ENCODE peak calls at places on chromosome 5, in eight cellular contexts. B is frontal cortex, C is NCI-H2081, Z is adipocyte, W is A673, T is amniotic stem cell, Y is NCI-H2029, M is NCI-H1417. V is an unnamed sample.

GRCh38 chr5:141807732-141808131 is 70.5 kb downstream of the PCDH1 start:
- DNase-seq in C (no peak), W (no peak), M (no peak), Y (no peak), T (no peak), Z (no peak), B (no peak), V (no peak)

GRCh38 chr5:127072861-127073846 is at the start of gene C5orf63:
- DNase-seq in Z (peak; percentile 71), W (peak; percentile 52), T (peak; percentile 16), Y (peak; percentile 60), M (peak; percentile 39), C (peak; percentile 74), B (peak; percentile 52), V (peak; percentile 64)

GRCh38 chr5:991472-992267 is 16.9 kb upstream of the NKD2 start:
- DNase-seq in M (no peak), Z (no peak), T (no peak), W (no peak), B (no peak), C (no peak), Y (no peak), V (peak; percentile 8)

GRCh38 chr5:123035950-123036390 is 555 bp downstream of the PPIC start:
- DNase-seq in Z (peak; percentile 82), T (no peak), C (peak; percentile 8), Y (no peak), W (peak; percentile 19), M (peak; percentile 6), B (peak; percentile 33), V (no peak)

GRCh38 chr5:154444559-154445421 is 1.0 kb upstream of the SAP30L start:
- DNase-seq in T (no peak), W (no peak), Y (no peak), B (peak; percentile 18), M (peak; percentile 6), Z (peak; percentile 51), C (no peak), V (peak; percentile 18)

GRCh38 chr5:176700239-176700847 is 53.1 kb downstream of the TSPAN17 start:
- DNase-seq in M (peak; percentile 62), Y (no peak), T (no peak), W (peak; percentile 38), C (no peak), B (peak; percentile 70), Z (no peak), V (no peak)

GRCh38 chr5:132322266-132322665 is 28.1 kb downstream of the SLC22A4 start:
- DNase-seq in Y (no peak), W (no peak), M (no peak), B (no peak), C (no peak), T (no peak), Z (no peak), V (no peak)

GRCh38 chr5:179796877-179797608 is 3.3 kb downstream of the LTC4S start:
- DNase-seq in C (no peak), Z (no peak), T (no peak), B (no peak), M (no peak), W (no peak), Y (no peak), V (no peak)

GRCh38 chr5:31809037-31809910 is 170.3 kb downstream of the PDZD2 start:
- DNase-seq in M (peak; percentile 14), T (peak; percentile 62), Z (peak; percentile 77), W (peak; percentile 83), C (peak; percentile 84), B (peak; percentile 74), Y (no peak), V (no peak)

GRCh38 chr5:154677921-154678320 is 77.3 kb upstream of the LARP1 start:
- DNase-seq in B (no peak), Z (peak; percentile 9), T (no peak), M (no peak), Y (no peak), W (no peak), C (no peak), V (no peak)

GRCh38 chr5:67817652-67818051 is 397.9 kb upstream of the PIK3R1 start:
- DNase-seq in Y (no peak), T (no peak), B (no peak), C (no peak), M (no peak), W (no peak), Z (no peak), V (no peak)

GRCh38 chr5:104932431-104932830 is 1369.8 kb upstream of the NUDT12 start:
- DNase-seq in Y (no peak), Z (no peak), W (peak; percentile 5), C (no peak), M (no peak), B (no peak), T (no peak), V (no peak)

GRCh38 chr5:119323630-119324000 is 32.2 kb upstream of the TNFAIP8 start:
- DNase-seq in C (peak; percentile 77), Z (peak; percentile 50), T (no peak), B (no peak), M (peak; percentile 14), Y (no peak), W (peak; percentile 55), V (no peak)

GRCh38 chr5:146440870-146441495 is 6.2 kb upstream of the TCERG1 start:
- DNase-seq in W (no peak), T (no peak), Y (no peak), B (no peak), M (no peak), Z (peak; percentile 58), C (no peak), V (no peak)

GRCh38 chr5:132813599-132814440 is 718 bp downstream of the SOWAHA start:
- DNase-seq in B (peak; percentile 68), W (peak; percentile 40), M (peak; percentile 45), C (peak; percentile 24), Y (peak; percentile 9), T (no peak), Z (peak; percentile 45), V (no peak)

GRCh38 chr5:119582987-119583386 is 46.4 kb upstream of the FAM170A start:
- DNase-seq in M (no peak), T (no peak), Z (no peak), C (no peak), W (no peak), B (no peak), Y (no peak), V (no peak)

GRCh38 chr5:134075102-134075501 is 39.4 kb upstream of the TCF7 start:
- DNase-seq in M (no peak), C (no peak), T (no peak), Z (no peak), Y (no peak), B (no peak), W (no peak), V (no peak)

GRCh38 chr5:179906795-179907569 is 715 bp downstream of the TBC1D9B start:
- DNase-seq in Z (peak; percentile 42), W (peak; percentile 12), C (no peak), Y (no peak), T (no peak), B (no peak), M (no peak), V (peak; percentile 21)

GRCh38 chr5:129906177-129906887 is 2.1 kb downstream of the CHSY3 start:
- DNase-seq in M (no peak), C (no peak), T (peak; percentile 45), W (no peak), Y (no peak), B (peak; percentile 25), Z (peak; percentile 75), V (no peak)

V was measured in natural killer cell.